ENCODE peak calls at places on chromosomes 3 and 15, in eight cellular contexts. M is stomach; C is activated CD8-positive, alpha-beta memory T cell treated with anti-CD3 and anti-CD28 coated beads for 48 hours; T is HEK293T; F is left cardiac atrium; Y is iPS-NIHi11; D is HCEC 1CT; A is OCI-LY7. V is an unnamed sample.

GRCh38 chr15:70250208-70251201 is 152.8 kb upstream of the TLE3 start:
- DNase-seq in D (no peak), Y (no peak), M (no peak), C (no peak), T (no peak), F (no peak), A (no peak), V (no peak)

GRCh38 chr3:354433-354832 is 157.9 kb downstream of the CHL1 start:
- DNase-seq in M (no peak), C (peak; percentile 4), D (peak; percentile 38), T (peak; percentile 27), F (no peak), Y (peak; percentile 9), A (peak; percentile 68), V (peak; percentile 34)

GRCh38 chr15:36478561-36478960 is 100.9 kb upstream of the CDIN1 start:
- DNase-seq in Y (no peak), M (no peak), D (no peak), C (no peak), T (no peak), A (no peak), F (no peak), V (no peak)

GRCh38 chr3:194137314-194138097 is 1.6 kb downstream of the HES1 start:
- DNase-seq in M (peak; percentile 77), A (peak; percentile 75), C (no peak), D (no peak), Y (no peak), F (peak; percentile 73), T (no peak), V (peak; percentile 93)

GRCh38 chr3:13045904-13046568 is 27.2 kb downstream of the IQSEC1 start:
- DNase-seq in F (no peak), Y (no peak), C (no peak), A (peak; percentile 91), D (no peak), M (no peak), T (no peak), V (no peak)

GRCh38 chr3:158434412-158435038 is 136.5 kb upstream of the MLF1 start:
- DNase-seq in T (peak; percentile 51), D (peak; percentile 53), C (no peak), F (peak; percentile 57), A (peak; percentile 72), M (peak; percentile 56), Y (peak; percentile 39), V (peak; percentile 79)

GRCh38 chr3:184568918-184569829 is 7.6 kb downstream of the EPHB3 start:
- DNase-seq in C (no peak), A (no peak), M (peak; percentile 77), T (peak; percentile 31), F (peak; percentile 84), Y (peak; percentile 66), D (peak; percentile 87), V (peak; percentile 30)

GRCh38 chr3:126461450-126462070 is 14.1 kb downstream of the ZXDC start:
- DNase-seq in D (no peak), Y (no peak), F (no peak), T (no peak), C (no peak), A (no peak), M (no peak), V (no peak)

GRCh38 chr3:129561619-129562248 is 18.8 kb downstream of the H1-8 start:
- DNase-seq in M (no peak), D (no peak), T (no peak), A (no peak), Y (no peak), C (no peak), F (no peak), V (no peak)

GRCh38 chr3:57230006-57230405 is 2.5 kb downstream of the APPL1 start:
- DNase-seq in Y (no peak), D (no peak), C (no peak), A (no peak), T (no peak), F (no peak), M (no peak), V (no peak)

GRCh38 chr3:142611206-142611605 is 15.0 kb downstream of the PLS1 start:
- DNase-seq in Y (no peak), F (no peak), A (no peak), C (no peak), T (no peak), M (no peak), D (no peak), V (no peak)

GRCh38 chr15:98706986-98707385 is 58.6 kb downstream of the IGF1R start:
- DNase-seq in M (no peak), D (no peak), Y (no peak), T (no peak), F (no peak), C (no peak), A (no peak), V (no peak)

GRCh38 chr3:62446337-62446940 is 73.1 kb upstream of the FEZF2 start:
- DNase-seq in T (no peak), M (no peak), F (no peak), D (no peak), Y (no peak), A (no peak), C (no peak), V (no peak)

GRCh38 chr3:9685216-9686049 is 18.2 kb upstream of the CPNE9 start:
- DNase-seq in D (no peak), M (no peak), Y (no peak), C (no peak), T (no peak), F (no peak), A (no peak), V (no peak)

GRCh38 chr3:32454731-32455608 is 47.7 kb downstream of the CMTM6 start:
- DNase-seq in D (no peak), M (peak; percentile 10), Y (no peak), F (no peak), C (no peak), A (no peak), T (no peak), V (no peak)

GRCh38 chr3:44235604-44236484 is 5.8 kb upstream of the TOPAZ1 start:
- DNase-seq in T (peak; percentile 70), C (peak; percentile 10), F (peak; percentile 57), Y (peak; percentile 84), M (peak; percentile 63), A (peak; percentile 59), D (peak; percentile 83), V (peak; percentile 19)

GRCh38 chr3:38039101-38039898 is at the start of gene DLEC1:
- DNase-seq in M (peak; percentile 77), Y (peak; percentile 85), F (peak; percentile 85), T (no peak), A (peak; percentile 63), C (peak; percentile 54), D (peak; percentile 12), V (peak; percentile 51)

GRCh38 chr15:47756872-47757271 is 39.6 kb downstream of the SEMA6D start:
- DNase-seq in C (no peak), A (no peak), M (no peak), T (no peak), F (peak; percentile 34), D (peak; percentile 91), Y (no peak), V (no peak)

GRCh38 chr3:141266797-141267555 is 35.4 kb downstream of the PXYLP1 start:
- DNase-seq in C (no peak), F (no peak), M (no peak), T (no peak), Y (no peak), D (no peak), A (peak; percentile 39), V (no peak)

GRCh38 chr3:128009952-128010846 is 42.0 kb upstream of the SEC61A1 start:
- DNase-seq in Y (no peak), D (peak; percentile 21), T (no peak), A (no peak), M (no peak), F (no peak), C (no peak), V (no peak)

GRCh38 chr3:5078151-5078550 is 43.9 kb upstream of the ARL8B start:
- DNase-seq in Y (no peak), F (no peak), C (no peak), T (no peak), A (no peak), D (peak; percentile 59), M (no peak), V (no peak)

GRCh38 chr3:32113566-32113965 is 7.1 kb downstream of the GPD1L start:
- DNase-seq in F (no peak), D (no peak), C (no peak), M (no peak), T (no peak), A (no peak), Y (no peak), V (no peak)

V was measured in NCI-H146.